ENCODE peak calls at places on chromosomes 5 and 9, in eight cellular contexts. D is NB4, B is Panc1, Q is heart right ventricle, E is AG04450, G is cardiac fibroblast, Y is AG10803, Z is fibroblast of pulmonary artery. H is an unnamed sample.

GRCh38 chr5:55037046-55037771 is 13.2 kb downstream of the GZMK start:
- DNase-seq in D (no peak), B (no peak), Q (no peak), E (no peak), G (peak), Y (peak), Z (peak), H (peak)

GRCh38 chr5:85646641-85647040 is 971.1 kb upstream of the COX7C start:
- DNase-seq in D (no peak), B (no peak), Q (no peak), E (no peak), G (no peak), Y (no peak), Z (no peak), H (no peak)

GRCh38 chr9:15133488-15133887 is 173.5 kb downstream of the TTC39B start:
- DNase-seq in D (no peak), B (no peak), Q (no peak), E (no peak), G (no peak), Y (no peak), Z (no peak), H (no peak)

GRCh38 chr9:18864516-18864915 is 168.5 kb downstream of the SAXO1 start:
- DNase-seq in D (no peak), B (no peak), Q (no peak), E (no peak), G (no peak), Y (peak), Z (no peak), H (no peak)

GRCh38 chr9:116100711-116101111 is 52.9 kb upstream of the PAPPA start:
- DNase-seq in D (no peak), B (no peak), Q (no peak), E (peak), G (peak), Y (no peak), Z (peak), H (no peak)

GRCh38 chr5:76337949-76338589 is 65.0 kb upstream of the IQGAP2 start:
- DNase-seq in D (peak), B (peak), Q (no peak), E (peak), G (peak), Y (peak), Z (peak), H (peak)

GRCh38 chr9:135215571-135216161 is 128.2 kb downstream of the OLFM1 start:
- DNase-seq in D (no peak), B (no peak), Q (peak), E (no peak), G (no peak), Y (no peak), Z (peak), H (no peak)

GRCh38 chr9:26675055-26675454 is 217.5 kb downstream of the CAAP1 start:
- DNase-seq in D (no peak), B (no peak), Q (no peak), E (no peak), G (no peak), Y (no peak), Z (no peak), H (no peak)

GRCh38 chr9:77085416-77085815 is 66.0 kb downstream of the FOXB2 start:
- DNase-seq in D (no peak), B (no peak), Q (no peak), E (no peak), G (no peak), Y (no peak), Z (no peak), H (no peak)

GRCh38 chr9:109117856-109118801 is 1.6 kb downstream of the TMEM245 start:
- DNase-seq in D (peak), B (no peak), Q (no peak), E (no peak), G (peak), Y (peak), Z (peak), H (peak)

GRCh38 chr5:135441256-135441915 is 5.8 kb downstream of the DCANP1 start:
- DNase-seq in D (peak), B (no peak), Q (no peak), E (no peak), G (no peak), Y (no peak), Z (no peak), H (no peak)

GRCh38 chr9:92404437-92404836 is at the start of gene OGN:
- DNase-seq in D (no peak), B (no peak), Q (no peak), E (no peak), G (no peak), Y (peak), Z (peak), H (no peak)

GRCh38 chr5:169554251-169554650 is 29.3 kb upstream of the SPDL1 start:
- DNase-seq in D (no peak), B (no peak), Q (no peak), E (no peak), G (no peak), Y (no peak), Z (no peak), H (no peak)

GRCh38 chr5:90709323-90710148 is 150.9 kb downstream of the ADGRV1 start:
- DNase-seq in D (peak), B (peak), Q (no peak), E (no peak), G (peak), Y (peak), Z (peak), H (peak)

GRCh38 chr5:143322931-143323330 is 80.6 kb downstream of the NR3C1 start:
- DNase-seq in D (no peak), B (no peak), Q (no peak), E (no peak), G (peak), Y (no peak), Z (no peak), H (no peak)

GRCh38 chr9:79651251-79651795 is 79.6 kb downstream of the TLE4 start:
- DNase-seq in D (peak), B (no peak), Q (no peak), E (no peak), G (no peak), Y (no peak), Z (no peak), H (no peak)

GRCh38 chr5:134245101-134245604 is 19.3 kb upstream of the PPP2CA start:
- DNase-seq in D (peak), B (peak), Q (no peak), E (peak), G (peak), Y (peak), Z (peak), H (peak)

GRCh38 chr5:109063223-109063622 is 315.5 kb downstream of the FER start:
- DNase-seq in D (no peak), B (no peak), Q (no peak), E (no peak), G (peak), Y (peak), Z (peak), H (no peak)

GRCh38 chr9:115114084-115114483 is 3.9 kb downstream of the TNC start:
- DNase-seq in D (no peak), B (no peak), Q (no peak), E (no peak), G (no peak), Y (no peak), Z (no peak), H (no peak)

GRCh38 chr5:15391648-15392392 is 108.2 kb upstream of the FBXL7 start:
- DNase-seq in D (no peak), B (no peak), Q (no peak), E (no peak), G (peak), Y (peak), Z (peak), H (no peak)

GRCh38 chr5:145510324-145510723 is 324.8 kb downstream of the PRELID2 start:
- DNase-seq in D (peak), B (no peak), Q (no peak), E (peak), G (peak), Y (peak), Z (peak), H (no peak)

GRCh38 chr5:134609232-134609851 is 23.3 kb downstream of the SAR1B start:
- DNase-seq in D (no peak), B (no peak), Q (no peak), E (no peak), G (no peak), Y (no peak), Z (no peak), H (no peak)

GRCh38 chr9:3873818-3874217 is 348.0 kb upstream of the RFX3 start:
- DNase-seq in D (no peak), B (no peak), Q (no peak), E (no peak), G (peak), Y (peak), Z (peak), H (no peak)

GRCh38 chr5:134949335-134949734 is 18.4 kb upstream of the CATSPER3 start:
- DNase-seq in D (no peak), B (no peak), Q (no peak), E (no peak), G (no peak), Y (no peak), Z (no peak), H (no peak)

GRCh38 chr5:68582284-68582683 is 366.7 kb downstream of the PIK3R1 start:
- DNase-seq in D (no peak), B (no peak), Q (no peak), E (no peak), G (no peak), Y (no peak), Z (no peak), H (no peak)

GRCh38 chr9:123265833-123266232 is 2.6 kb downstream of the STRBP start:
- DNase-seq in D (peak), B (no peak), Q (no peak), E (no peak), G (no peak), Y (no peak), Z (no peak), H (no peak)

GRCh38 chr5:37086466-37087178 is 162.6 kb downstream of the CPLANE1 start:
- DNase-seq in D (peak), B (no peak), Q (no peak), E (peak), G (peak), Y (peak), Z (peak), H (no peak)

GRCh38 chr5:5179079-5179478 is 38.9 kb downstream of the ADAMTS16 start:
- DNase-seq in D (no peak), B (no peak), Q (no peak), E (no peak), G (no peak), Y (no peak), Z (no peak), H (no peak)

GRCh38 chr5:54944364-54944763 is 41.0 kb downstream of the ESM1 start:
- DNase-seq in D (peak), B (peak), Q (no peak), E (peak), G (peak), Y (peak), Z (peak), H (peak)

GRCh38 chr5:1384521-1384920 is 39.6 kb upstream of the CLPTM1L start:
- DNase-seq in D (no peak), B (no peak), Q (no peak), E (no peak), G (no peak), Y (no peak), Z (no peak), H (no peak)

GRCh38 chr5:175037820-175038219 is 313.4 kb downstream of the MSX2 start:
- DNase-seq in D (no peak), B (no peak), Q (no peak), E (no peak), G (no peak), Y (no peak), Z (no peak), H (no peak)

GRCh38 chr5:20680718-20681302 is 692.8 kb upstream of the CDH18 start:
- DNase-seq in D (no peak), B (no peak), Q (no peak), E (no peak), G (no peak), Y (no peak), Z (no peak), H (no peak)

GRCh38 chr9:89522979-89523305 is 25.0 kb upstream of the SEMA4D start:
- DNase-seq in D (no peak), B (no peak), Q (no peak), E (no peak), G (no peak), Y (no peak), Z (no peak), H (no peak)

GRCh38 chr9:19925674-19926503 is 137.1 kb upstream of the SLC24A2 start:
- DNase-seq in D (peak), B (peak), Q (peak), E (peak), G (peak), Y (peak), Z (peak), H (peak)

GRCh38 chr9:105295986-105296385 is 51.5 kb downstream of the SLC44A1 start:
- DNase-seq in D (no peak), B (no peak), Q (no peak), E (no peak), G (peak), Y (no peak), Z (peak), H (peak)

GRCh38 chr9:15846611-15847010 is 293.8 kb downstream of the CCDC171 start:
- DNase-seq in D (no peak), B (no peak), Q (no peak), E (no peak), G (no peak), Y (no peak), Z (no peak), H (no peak)

GRCh38 chr5:145825751-145826180 is 9.4 kb downstream of the PRELID2 start:
- DNase-seq in D (peak), B (no peak), Q (no peak), E (no peak), G (peak), Y (peak), Z (peak), H (peak)

GRCh38 chr5:157269763-157270272 is 3.9 kb downstream of the CYFIP2 start:
- DNase-seq in D (peak), B (no peak), Q (no peak), E (no peak), G (no peak), Y (no peak), Z (no peak), H (no peak)
- H3K4me3 ChIP-seq in D (no peak), B (no peak), Q (no peak), E (no peak), G (no peak), Y (no peak), Z (no peak), H (no peak)

DNA sequence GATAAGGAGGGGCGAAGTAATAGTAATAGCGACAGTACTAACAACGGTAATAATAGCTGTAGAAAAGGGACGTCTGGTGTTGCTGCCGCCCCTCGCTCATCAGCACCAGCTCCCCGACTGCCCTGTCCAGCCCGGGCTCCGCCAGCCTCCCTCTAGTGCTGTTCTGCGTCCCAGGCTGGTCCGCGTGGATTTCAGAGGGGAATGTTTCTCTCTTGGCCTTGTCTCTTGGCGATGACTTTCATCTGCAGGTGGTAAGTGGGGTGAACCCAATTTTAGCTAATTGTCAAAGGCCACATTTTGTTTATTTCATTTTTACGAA is 592 bp downstream of the SNCAIP start:
- DNase-seq in D (no peak), B (no peak), Q (no peak), E (no peak), G (peak), Y (no peak), Z (peak), H (no peak)
- H3K4me3 ChIP-seq in D (no peak), B (peak), Q (peak), E (peak), G (peak), Y (peak), Z (peak), H (peak)

GRCh38 chr5:39542511-39542910 is 117.7 kb upstream of the DAB2 start:
- DNase-seq in D (no peak), B (no peak), Q (no peak), E (no peak), G (no peak), Y (no peak), Z (no peak), H (peak)

GRCh38 chr5:39541920-39542319 is 117.1 kb upstream of the DAB2 start:
- DNase-seq in D (no peak), B (no peak), Q (no peak), E (no peak), G (no peak), Y (no peak), Z (no peak), H (peak)

GRCh38 chr5:39543335-39543734 is 118.6 kb upstream of the DAB2 start:
- DNase-seq in D (no peak), B (no peak), Q (no peak), E (no peak), G (peak), Y (peak), Z (no peak), H (peak)

DNA sequence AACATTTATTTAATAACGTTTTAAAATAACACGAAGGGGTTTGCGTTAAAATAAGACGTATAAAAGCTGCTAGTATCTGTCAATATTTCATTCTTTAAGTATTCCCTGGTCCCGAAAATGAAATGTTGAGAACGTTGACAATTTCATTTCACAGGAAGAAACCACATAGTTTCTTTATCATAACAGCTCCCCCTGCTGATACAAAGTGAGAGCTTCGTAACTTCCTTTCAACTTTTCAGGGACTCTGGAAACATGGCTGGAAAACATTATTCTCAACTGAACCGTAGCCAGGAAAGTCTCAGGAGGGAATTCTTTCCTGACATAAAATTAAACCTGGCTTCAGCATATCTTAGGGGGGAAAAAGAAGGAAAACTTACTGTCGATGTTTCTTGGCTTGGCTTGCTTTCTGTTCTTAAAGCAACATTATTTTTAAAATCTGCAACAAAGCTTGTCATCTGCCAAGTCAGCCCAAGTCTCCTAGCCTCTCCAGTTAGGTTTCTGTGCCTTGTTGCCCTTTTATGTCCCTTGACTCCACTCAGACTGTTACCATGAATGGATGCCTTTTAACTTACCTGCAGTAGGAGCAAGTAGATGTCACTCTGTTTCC is 122.9 kb upstream of the DAB2 start:
- DNase-seq in D (peak), B (peak), Q (no peak), E (peak), G (peak), Y (peak), Z (peak), H (peak)
- H3K4me3 ChIP-seq in D (no peak), B (no peak), Q (no peak), E (no peak), G (no peak), Y (no peak), Z (no peak), H (no peak)

DNA sequence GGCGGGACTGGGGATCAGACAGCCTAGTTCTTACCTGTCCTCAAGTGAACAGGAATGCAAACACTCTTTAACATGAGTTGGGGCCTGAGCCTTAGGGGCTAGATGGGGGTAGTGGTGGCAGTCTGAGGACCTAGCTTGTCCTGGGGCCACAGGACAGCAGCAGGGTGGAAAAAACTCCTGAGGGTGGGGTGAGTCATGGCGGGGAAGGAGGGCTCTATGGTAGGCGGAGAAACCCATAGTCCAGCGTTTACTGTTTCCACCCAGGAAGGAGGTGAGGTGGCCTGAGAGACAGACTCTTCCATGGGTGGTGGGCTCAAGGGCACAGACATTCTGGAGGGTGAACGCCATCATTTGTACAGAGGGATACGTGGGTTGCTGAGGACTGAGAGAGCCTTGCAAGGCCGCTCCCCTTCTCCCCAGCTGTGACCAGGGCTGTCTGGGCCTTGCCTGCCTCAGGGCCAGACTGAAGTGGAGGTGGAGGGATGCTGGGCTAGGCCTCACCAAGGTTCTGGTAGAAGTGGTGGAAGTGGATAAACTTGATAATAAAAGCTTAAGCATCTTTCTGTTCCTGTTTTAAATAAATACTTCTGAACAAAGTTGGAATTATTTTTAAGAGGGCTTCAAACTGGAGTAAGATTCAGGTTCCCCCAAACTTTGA is 1.1 kb upstream of the TSPAN17 start:
- DNase-seq in D (no peak), B (no peak), Q (no peak), E (no peak), G (no peak), Y (no peak), Z (no peak), H (no peak)
- H3K4me3 ChIP-seq in D (no peak), B (peak), Q (peak), E (no peak), G (no peak), Y (no peak), Z (no peak), H (no peak)

GRCh38 chr5:132825165-132825823 is 5.2 kb downstream of the SHROOM1 start:
- DNase-seq in D (no peak), B (no peak), Q (no peak), E (no peak), G (no peak), Y (no peak), Z (no peak), H (no peak)
- H3K4me3 ChIP-seq in D (no peak), B (no peak), Q (peak), E (no peak), G (no peak), Y (no peak), Z (no peak), H (no peak)

H was measured in endothelial cell of umbilical vein.